ENCODE peak calls at places on chromosomes 7 and 10, in eight cellular contexts. I is LoVo, C is EL, O is endodermal cell, W is hypothalamus, D is T-helper 9 cell, S is heart right ventricle, Y is GM04504. N is an unnamed sample.

GRCh38 chr10:3472705-3473078 is 300.1 kb upstream of the PITRM1 start:
- DNase-seq in S (no peak), O (no peak), D (no peak), C (peak; percentile 27), W (no peak), I (peak; percentile 36), Y (peak; percentile 72), N (no peak)

GRCh38 chr10:77744249-77744648 is 106.6 kb upstream of the KCNMA1 start:
- DNase-seq in C (peak; percentile 48), O (no peak), D (no peak), I (no peak), S (no peak), W (no peak), Y (no peak), N (peak; percentile 76)

GRCh38 chr7:10913457-10913856 is 60.2 kb upstream of the PHF14 start:
- DNase-seq in W (no peak), Y (no peak), I (no peak), C (no peak), S (no peak), O (no peak), D (no peak), N (no peak)

GRCh38 chr10:76779163-76779820 is 858.3 kb downstream of the KCNMA1 start:
- DNase-seq in O (peak; percentile 70), W (no peak), Y (peak; percentile 3), S (no peak), C (peak; percentile 24), D (no peak), I (no peak), N (peak; percentile 24)

GRCh38 chr10:33746878-33747277 is 412.4 kb upstream of the NRP1 start:
- DNase-seq in I (no peak), Y (no peak), O (no peak), S (no peak), W (no peak), C (peak; percentile 20), D (no peak), N (no peak)

GRCh38 chr10:98067165-98067564 is 36.7 kb upstream of the CRTAC1 start:
- DNase-seq in C (no peak), D (no peak), Y (no peak), I (no peak), O (no peak), W (no peak), S (no peak), N (no peak)

GRCh38 chr7:34131371-34131770 is 226.0 kb downstream of the BMPER start:
- DNase-seq in W (no peak), S (no peak), C (no peak), D (no peak), Y (peak; percentile 50), O (no peak), I (no peak), N (peak; percentile 52)

GRCh38 chr7:128103498-128104108 is 72.4 kb upstream of the LRRC4 start:
- DNase-seq in O (no peak), D (no peak), C (no peak), S (peak; percentile 55), I (no peak), W (no peak), Y (no peak), N (no peak)

GRCh38 chr10:4196948-4197390 is 412.0 kb upstream of the KLF6 start:
- DNase-seq in C (no peak), Y (no peak), O (no peak), D (no peak), S (no peak), W (no peak), I (no peak), N (no peak)

GRCh38 chr10:106053031-106053430 is 1111.5 kb downstream of the SORCS1 start:
- DNase-seq in Y (no peak), O (no peak), D (no peak), C (no peak), S (no peak), I (no peak), W (no peak), N (peak; percentile 14)

GRCh38 chr10:114706458-114707055 is 48.5 kb upstream of the ABLIM1 start:
- DNase-seq in Y (no peak), W (no peak), O (no peak), S (no peak), C (no peak), I (no peak), D (no peak), N (no peak)

GRCh38 chr7:5613607-5614006 is 167.9 kb downstream of the RNF216 start:
- DNase-seq in C (no peak), D (no peak), W (no peak), O (no peak), I (no peak), Y (no peak), S (no peak), N (no peak)

GRCh38 chr10:91883549-91884542 is 25.4 kb downstream of the FGFBP3 start:
- DNase-seq in C (peak; percentile 38), W (no peak), O (peak; percentile 86), D (no peak), I (no peak), Y (peak; percentile 28), S (no peak), N (peak; percentile 74)

GRCh38 chr7:76220185-76221057 is 18.7 kb downstream of the SRRM3 start:
- DNase-seq in I (peak; percentile 68), S (no peak), C (peak; percentile 48), D (no peak), O (peak; percentile 90), Y (no peak), W (no peak), N (peak; percentile 96)

GRCh38 chr7:18861514-18861913 is 255.9 kb downstream of the TWIST1 start:
- DNase-seq in I (no peak), W (no peak), Y (peak; percentile 35), S (no peak), O (no peak), C (peak; percentile 39), D (no peak), N (no peak)

GRCh38 chr10:88027570-88027969 is 164.1 kb downstream of the PTEN start:
- DNase-seq in S (no peak), I (no peak), O (no peak), W (no peak), D (no peak), Y (no peak), C (peak; percentile 16), N (no peak)

GRCh38 chr10:13372524-13372923 is 24.4 kb upstream of the SEPHS1 start:
- DNase-seq in I (no peak), W (no peak), Y (no peak), C (no peak), D (no peak), O (no peak), S (no peak), N (no peak)

GRCh38 chr7:157347217-157347904 is 10.6 kb downstream of the DNAJB6 start:
- DNase-seq in S (peak; percentile 22), I (no peak), O (no peak), Y (peak; percentile 73), W (no peak), C (peak; percentile 85), D (no peak), N (no peak)

GRCh38 chr7:27784399-27785053 is 44.6 kb downstream of the TAX1BP1 start:
- DNase-seq in D (no peak), O (no peak), C (peak; percentile 78), S (no peak), W (no peak), Y (peak; percentile 30), I (peak; percentile 87), N (peak; percentile 68)